ENCODE peak calls at places on chromosomes 1 and 21, in four cellular contexts. V is HepG2, I is WTC11, J is GM12878. O is an unnamed sample.

GRCh38 chr1:33758698-33759097 is 105.2 kb upstream of the HMGB4 start:
- DNase-seq in J (no peak), V (no peak), I (no peak), O (no peak)

GRCh38 chr1:234848972-234849641 is 239.1 kb upstream of the IRF2BP2 start:
- DNase-seq in I (no peak), J (no peak), V (no peak), O (no peak)

GRCh38 chr1:152003846-152004442 is 10.3 kb upstream of the S100A10 start:
- DNase-seq in I (peak; percentile 34), J (no peak), V (no peak), O (no peak)

GRCh38 chr21:16945580-16945979 is 567.3 kb upstream of the CXADR start:
- DNase-seq in I (no peak), J (no peak), V (no peak), O (no peak)

GRCh38 chr1:93681549-93682412 is at the start of gene BCAR3:
- DNase-seq in J (no peak), V (no peak), I (peak; percentile 84), O (peak; percentile 63)

GRCh38 chr1:116433283-116434257 is 60.5 kb downstream of the ATP1A1 start:
- DNase-seq in V (peak; percentile 93), I (no peak), J (no peak), O (peak; percentile 40)

GRCh38 chr1:29921741-29922140 is 685.4 kb downstream of the PTPRU start:
- DNase-seq in J (no peak), V (no peak), I (no peak), O (no peak)

GRCh38 chr1:184424171-184424570 is 37.3 kb downstream of the C1orf21 start:
- DNase-seq in I (no peak), J (no peak), V (no peak), O (no peak)

GRCh38 chr1:25877155-25877554 is 1.6 kb upstream of the PAQR7 start:
- DNase-seq in J (no peak), I (no peak), V (no peak), O (no peak)

GRCh38 chr1:225875044-225875822 is 6.9 kb downstream of the TMEM63A start:
- DNase-seq in J (no peak), V (no peak), I (no peak), O (no peak)

GRCh38 chr1:89553195-89553584 is 28.6 kb downstream of the LRRC8B start:
- DNase-seq in J (no peak), V (no peak), I (no peak), O (no peak)

GRCh38 chr21:45866473-45867010 is 115.0 kb upstream of the COL6A1 start:
- DNase-seq in J (no peak), V (no peak), I (no peak), O (no peak)

GRCh38 chr1:93111065-93111464 is 32.0 kb downstream of the MTF2 start:
- DNase-seq in V (no peak), J (no peak), I (no peak), O (no peak)

GRCh38 chr1:61052393-61053280 is 29.7 kb upstream of the NFIA start:
- DNase-seq in I (peak; percentile 29), J (no peak), V (no peak), O (no peak)

GRCh38 chr1:176341656-176342055 is 121.3 kb upstream of the PAPPA2 start:
- DNase-seq in J (no peak), V (no peak), I (no peak), O (no peak)

GRCh38 chr1:111731956-111732355 is 7.2 kb downstream of the INKA2 start:
- DNase-seq in V (no peak), J (no peak), I (no peak), O (no peak)

GRCh38 chr1:1210726-1211540 is 3.0 kb downstream of the TNFRSF4 start:
- DNase-seq in J (no peak), I (no peak), V (no peak), O (no peak)

GRCh38 chr1:150976879-150977694 is 2.5 kb upstream of the CERS2 start:
- DNase-seq in J (no peak), V (peak; percentile 68), I (peak; percentile 67), O (peak; percentile 90)

GRCh38 chr1:115099693-115100050 is 10.4 kb upstream of the TSPAN2 start:
- DNase-seq in I (no peak), V (no peak), J (no peak), O (no peak)

GRCh38 chr21:44477131-44477530 is 21.8 kb downstream of the LRRC3 start:
- DNase-seq in V (no peak), I (no peak), J (no peak), O (no peak)

GRCh38 chr1:233328661-233329498 is 1.4 kb downstream of the MAP3K21 start:
- DNase-seq in I (no peak), V (no peak), J (no peak), O (no peak)

GRCh38 chr21:20023199-20023598 is 975.0 kb upstream of the NCAM2 start:
- DNase-seq in V (no peak), J (no peak), I (no peak), O (no peak)

GRCh38 chr1:9639190-9639589 is 12.3 kb upstream of the PIK3CD start:
- DNase-seq in V (no peak), I (no peak), J (no peak), O (no peak)

DNA sequence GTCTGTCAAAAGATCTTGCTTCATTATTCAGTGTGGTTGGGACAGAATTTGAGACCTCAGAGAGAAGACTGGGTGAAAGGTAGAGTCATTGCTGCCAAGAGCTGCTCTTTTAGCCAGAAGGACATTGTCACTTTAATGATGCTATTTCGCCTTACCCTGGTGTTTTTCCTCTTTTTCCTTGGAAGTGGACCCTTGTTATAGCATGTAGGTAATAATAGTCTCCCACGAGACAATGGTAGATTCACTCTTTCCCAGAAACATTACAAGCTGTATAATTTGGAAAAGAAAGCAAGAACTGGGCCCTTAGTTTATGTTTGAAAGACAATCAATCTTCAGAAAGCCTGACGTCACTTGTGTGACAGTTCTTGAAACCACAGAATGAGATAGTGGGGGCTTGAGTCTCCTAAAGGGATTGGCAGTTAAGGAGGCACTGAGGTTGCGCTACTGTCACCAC is 3.8 kb downstream of the SERTAD4 start:
- DNase-seq in I (no peak), V (no peak), J (no peak), O (no peak)
- TF ChIP-seq TCF7 in I (no peak), V (no peak), J (no peak), O (no peak)

DNA sequence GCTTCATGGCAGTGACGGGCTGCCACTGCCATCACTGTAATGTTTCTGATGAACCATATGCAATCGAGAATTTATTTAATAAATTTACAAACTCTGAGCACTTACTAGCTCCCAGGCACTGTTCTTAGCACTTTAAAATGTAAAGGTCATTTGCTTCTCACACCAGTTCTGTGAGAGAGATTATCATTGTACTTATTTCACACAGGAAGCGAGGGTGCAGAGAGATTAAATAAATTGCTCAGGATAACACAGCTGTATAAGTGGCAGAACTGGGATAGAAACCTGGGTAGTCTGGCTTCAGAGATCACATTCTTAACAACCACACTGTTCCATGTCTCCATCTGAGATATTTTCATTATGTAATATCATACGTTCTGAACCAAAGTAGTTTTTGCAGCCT is 119.9 kb downstream of the MAST2 start:
- DNase-seq in J (no peak), I (no peak), V (no peak), O (no peak)
- TF ChIP-seq TCF7 in J (no peak), I (no peak), V (no peak), O (no peak)

GRCh38 chr1:209046935-209047334 is 536.6 kb upstream of the CAMK1G start:
- DNase-seq in V (no peak), J (no peak), I (no peak), O (no peak)

GRCh38 chr1:209045326-209046057 is 538.0 kb upstream of the CAMK1G start:
- DNase-seq in J (no peak), V (no peak), I (no peak), O (no peak)

GRCh38 chr1:209046058-209046417 is 537.5 kb upstream of the CAMK1G start:
- DNase-seq in V (no peak), J (no peak), I (no peak), O (no peak)

GRCh38 chr1:209051598-209051997 is 531.9 kb upstream of the CAMK1G start:
- DNase-seq in J (no peak), I (no peak), V (no peak), O (no peak)

GRCh38 chr1:209048961-209049669 is 534.4 kb upstream of the CAMK1G start:
- DNase-seq in J (no peak), V (no peak), I (no peak), O (no peak)
- TF ChIP-seq TCF7 in J (no peak), V (no peak), I (no peak), O (no peak)

GRCh38 chr1:41486892-41487728 is 2.6 kb upstream of the EDN2 start:
- DNase-seq in J (peak; percentile 48), I (peak; percentile 32), V (no peak), O (no peak)
- TF ChIP-seq TCF7 in J (no peak), I (no peak), V (no peak), O (no peak)

GRCh38 chr1:40693425-40693824 is 1.9 kb downstream of the NFYC start:
- DNase-seq in I (no peak), V (no peak), J (no peak), O (no peak)

GRCh38 chr1:40692429-40692905 is 963 bp downstream of the NFYC start:
- DNase-seq in I (no peak), V (peak; percentile 34), J (no peak), O (no peak)

GRCh38 chr1:40696294-40696693 is 4.8 kb downstream of the NFYC start:
- DNase-seq in I (no peak), J (no peak), V (no peak), O (no peak)

GRCh38 chr1:40691538-40692428 is at the start of gene NFYC:
- DNase-seq in I (peak; percentile 97), V (peak; percentile 99), J (peak; percentile 94), O (peak; percentile 99)

DNA sequence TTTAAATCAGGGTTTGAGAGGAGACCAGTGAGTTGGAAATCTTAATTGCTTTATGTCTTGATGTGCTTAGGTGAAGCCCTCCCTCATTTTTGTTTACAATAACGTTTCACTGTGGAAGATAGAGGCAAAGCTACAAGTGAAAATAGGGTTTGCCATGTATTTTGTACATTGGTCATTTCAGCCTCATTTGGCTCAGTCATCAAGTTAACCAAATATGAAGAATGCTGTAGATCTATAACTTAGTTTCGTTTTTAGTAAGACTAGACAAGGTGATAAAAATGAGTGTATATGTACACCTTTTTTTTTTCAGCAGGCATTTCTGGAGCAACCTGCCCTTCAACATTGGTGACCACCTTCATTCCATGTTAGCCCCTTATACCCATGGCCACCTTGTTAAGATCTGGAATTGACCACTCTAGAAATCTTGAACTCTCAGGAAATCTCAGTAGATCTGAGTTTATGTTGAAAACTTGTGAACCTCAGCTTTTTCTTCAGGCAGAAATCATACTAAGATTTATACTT is 2.9 kb downstream of the NFYC start:
- DNase-seq in I (no peak), V (no peak), J (no peak), O (no peak)
- TF ChIP-seq TCF7 in I (no peak), V (no peak), J (no peak), O (no peak)

GRCh38 chr1:45465277-45465676 is 25.7 kb downstream of the TESK2 start:
- DNase-seq in I (no peak), J (no peak), V (no peak), O (no peak)
- TF ChIP-seq TCF7 in I (no peak), J (no peak), V (no peak), O (no peak)